ENCODE peak calls at places on chromosomes 12 and 14, in five cellular contexts. X is lower leg skin, J is pancreas, K is IMR-90, Z is astrocyte of the spinal cord. Q is an unnamed sample.

GRCh38 chr14:86057018-86057667 is 527.2 kb downstream of the FLRT2 start:
- DNase-seq in X (no peak), J (no peak), K (peak), Z (peak), Q (no peak)

GRCh38 chr12:16849473-16849872 is 243.5 kb upstream of the LMO3 start:
- DNase-seq in X (no peak), J (no peak), K (no peak), Z (no peak), Q (no peak)

GRCh38 chr12:95545731-95546490 is 5.4 kb downstream of the USP44 start:
- DNase-seq in X (no peak), J (no peak), K (no peak), Z (no peak), Q (no peak)

GRCh38 chr14:69344171-69344570 is 53.9 kb downstream of the ERH start:
- DNase-seq in X (no peak), J (no peak), K (no peak), Z (no peak), Q (no peak)

GRCh38 chr12:990649-991349 is at the start of gene ERC1:
- DNase-seq in X (peak), J (peak), K (peak), Z (peak), Q (peak)

GRCh38 chr12:9634177-9634803 is 26.6 kb upstream of the KLRB1 start:
- DNase-seq in X (peak), J (peak), K (peak), Z (peak), Q (no peak)

GRCh38 chr14:66359500-66359899 is 126.7 kb upstream of the CCDC196 start:
- DNase-seq in X (no peak), J (no peak), K (peak), Z (peak), Q (peak)

GRCh38 chr12:70784042-70784668 is 136.4 kb downstream of the PTPRR start:
- DNase-seq in X (no peak), J (no peak), K (no peak), Z (no peak), Q (no peak)

GRCh38 chr12:62158416-62159360 is 101.5 kb upstream of the USP15 start:
- DNase-seq in X (no peak), J (no peak), K (no peak), Z (no peak), Q (no peak)

GRCh38 chr12:89863332-89863938 is 154.8 kb upstream of the ATP2B1 start:
- DNase-seq in X (no peak), J (no peak), K (no peak), Z (no peak), Q (no peak)

GRCh38 chr14:63510538-63510937 is 32.6 kb downstream of the PPP2R5E start:
- DNase-seq in X (no peak), J (no peak), K (peak), Z (peak), Q (no peak)

GRCh38 chr14:68908201-68908600 is 70.9 kb downstream of the ACTN1 start:
- DNase-seq in X (no peak), J (no peak), K (no peak), Z (no peak), Q (no peak)

GRCh38 chr14:21057803-21058675 is at the start of gene RNASE8:
- DNase-seq in X (no peak), J (no peak), K (peak), Z (no peak), Q (no peak)

GRCh38 chr14:96189288-96189711 is 15.3 kb upstream of the BDKRB2 start:
- DNase-seq in X (no peak), J (no peak), K (peak), Z (no peak), Q (peak)

GRCh38 chr12:70691018-70691672 is 53.9 kb upstream of the PTPRB start:
- DNase-seq in X (no peak), J (no peak), K (peak), Z (peak), Q (peak)

GRCh38 chr12:85985996-85986395 is 111.9 kb downstream of the NTS start:
- DNase-seq in X (no peak), J (no peak), K (no peak), Z (no peak), Q (no peak)

GRCh38 chr12:19248929-19249602 is 119.5 kb downstream of the PLEKHA5 start:
- DNase-seq in X (no peak), J (no peak), K (peak), Z (peak), Q (peak)

GRCh38 chr12:112616469-112617190 is 174.9 kb upstream of the RPH3A start:
- DNase-seq in X (no peak), J (no peak), K (no peak), Z (no peak), Q (no peak)

GRCh38 chr14:106459971-106460730 is 933.8 kb downstream of the TMEM121 start:
- DNase-seq in X (no peak), J (no peak), K (no peak), Z (no peak), Q (no peak)

GRCh38 chr14:103629503-103630121 is 601 bp downstream of the KLC1 start:
- DNase-seq in X (peak), J (peak), K (no peak), Z (no peak), Q (no peak)

GRCh38 chr12:24546661-24547060 is 402.2 kb downstream of the BCAT1 start:
- DNase-seq in X (no peak), J (no peak), K (no peak), Z (no peak), Q (no peak)
- H3K4me3 ChIP-seq in X (no peak), J (no peak), K (no peak), Z (no peak), Q (no peak)

DNA sequence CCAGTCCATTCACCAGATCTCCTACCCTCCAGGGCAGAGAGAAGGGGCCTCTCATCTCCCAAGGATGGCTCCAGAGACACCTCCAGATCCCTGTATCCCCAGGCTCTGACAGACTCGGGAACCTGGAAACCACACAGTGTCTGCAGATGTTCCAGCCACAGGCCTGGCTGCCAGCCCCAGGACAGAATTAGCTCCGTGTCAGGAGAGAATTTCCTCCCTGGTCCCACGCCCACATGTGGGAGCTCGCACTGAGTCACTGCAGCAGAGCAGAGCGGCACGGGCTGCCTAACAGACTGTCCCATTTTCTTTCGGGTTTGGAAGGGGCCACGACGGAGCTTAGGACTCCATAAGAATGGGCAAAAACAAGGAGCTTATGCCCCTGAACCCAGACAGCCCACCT is 33.6 kb downstream of the CMKLR1 start:
- DNase-seq in X (peak), J (peak), K (peak), Z (peak), Q (peak)
- H3K4me3 ChIP-seq in X (no peak), J (no peak), K (no peak), Z (no peak), Q (peak)

GRCh38 chr12:50215033-50215432 is 47.9 kb upstream of the CERS5 start:
- DNase-seq in X (no peak), J (no peak), K (peak), Z (peak), Q (no peak)
- H3K4me3 ChIP-seq in X (no peak), J (no peak), K (no peak), Z (no peak), Q (no peak)

GRCh38 chr14:91946313-91947195 is 940 bp downstream of the FBLN5 start:
- DNase-seq in X (peak), J (no peak), K (peak), Z (peak), Q (no peak)
- H3K4me3 ChIP-seq in X (peak), J (peak), K (peak), Z (peak), Q (peak)